ENCODE peak calls at places on chromosomes 7 and 10, in seven cellular contexts. N is Caco-2; L is Right ventricle myocardium superior; J is MCF 10A; P is CD8-positive, alpha-beta T cell; M is GM12892; Y is neural crest cell. I is an unnamed sample.

GRCh38 chr7:148156248-148156647 is 434.3 kb upstream of the C7orf33 start:
- DNase-seq in N (no peak), L (no peak), J (no peak), P (no peak), M (no peak), Y (no peak), I (no peak)

GRCh38 chr10:1120761-1121160 is 64.6 kb downstream of the WDR37 start:
- DNase-seq in N (no peak), L (no peak), J (no peak), P (no peak), M (no peak), Y (no peak), I (no peak)

GRCh38 chr10:61503051-61503450 is 49.9 kb upstream of the TMEM26 start:
- DNase-seq in N (no peak), L (no peak), J (no peak), P (no peak), M (no peak), Y (no peak), I (no peak)

GRCh38 chr10:93028881-93029280 is 31.7 kb upstream of the CYP26C1 start:
- DNase-seq in N (no peak), L (no peak), J (peak), P (no peak), M (no peak), Y (no peak), I (no peak)

GRCh38 chr7:47725031-47725780 is 143.3 kb upstream of the TNS3 start:
- DNase-seq in N (no peak), L (no peak), J (no peak), P (no peak), M (no peak), Y (no peak), I (peak)

GRCh38 chr10:75530337-75530736 is 98.9 kb downstream of the LRMDA start:
- DNase-seq in N (no peak), L (no peak), J (peak), P (no peak), M (no peak), Y (no peak), I (no peak)

GRCh38 chr7:71303566-71303965 is 171.6 kb downstream of the GALNT17 start:
- DNase-seq in N (no peak), L (no peak), J (no peak), P (no peak), M (no peak), Y (no peak), I (no peak)

GRCh38 chr10:86232646-86233045 is 133.9 kb downstream of the GRID1 start:
- DNase-seq in N (no peak), L (no peak), J (no peak), P (no peak), M (no peak), Y (no peak), I (no peak)

GRCh38 chr10:28090506-28090905 is 91.6 kb upstream of the ODAD2 start:
- DNase-seq in N (no peak), L (no peak), J (no peak), P (no peak), M (no peak), Y (no peak), I (no peak)

GRCh38 chr7:14902589-14902963 is at the start of gene DGKB:
- DNase-seq in N (no peak), L (peak), J (no peak), P (no peak), M (no peak), Y (peak), I (no peak)

GRCh38 chr10:73110345-73110849 is at the start of gene NUDT13:
- DNase-seq in N (peak), L (peak), J (peak), P (peak), M (peak), Y (peak), I (peak)

GRCh38 chr10:133275683-133276092 is 980 bp downstream of the ADAM8 start:
- DNase-seq in N (no peak), L (no peak), J (peak), P (peak), M (peak), Y (no peak), I (no peak)

GRCh38 chr10:5958077-5958476 is 19.3 kb downstream of the IL15RA start:
- DNase-seq in N (no peak), L (no peak), J (peak), P (no peak), M (no peak), Y (no peak), I (no peak)

GRCh38 chr10:137031-137430 is 1.8 kb downstream of the ZMYND11 start:
- DNase-seq in N (peak), L (no peak), J (peak), P (peak), M (peak), Y (no peak), I (peak)

GRCh38 chr7:134946260-134946659 is 40.0 kb upstream of the AGBL3 start:
- DNase-seq in N (no peak), L (no peak), J (peak), P (no peak), M (no peak), Y (no peak), I (no peak)

GRCh38 chr10:1070939-1071338 is 14.8 kb downstream of the WDR37 start:
- DNase-seq in N (peak), L (no peak), J (peak), P (no peak), M (no peak), Y (no peak), I (no peak)

GRCh38 chr10:132575320-132576201 is 38.0 kb downstream of the INPP5A start:
- DNase-seq in N (peak), L (peak), J (peak), P (no peak), M (no peak), Y (no peak), I (no peak)

GRCh38 chr7:127189074-127189473 is 63.7 kb downstream of the GRM8 start:
- DNase-seq in N (no peak), L (no peak), J (no peak), P (no peak), M (no peak), Y (no peak), I (no peak)

GRCh38 chr10:35232509-35232908 is 103.8 kb upstream of the CCNY start:
- DNase-seq in N (no peak), L (no peak), J (no peak), P (no peak), M (no peak), Y (no peak), I (no peak)

GRCh38 chr7:2609001-2609411 is 22.8 kb upstream of the TTYH3 start:
- DNase-seq in N (peak), L (no peak), J (peak), P (peak), M (peak), Y (peak), I (peak)

GRCh38 chr7:114345494-114345893 is 69.1 kb upstream of the FOXP2 start:
- DNase-seq in N (no peak), L (no peak), J (no peak), P (no peak), M (no peak), Y (no peak), I (no peak)

GRCh38 chr10:103894454-103894853 is 23.5 kb downstream of the STN1 start:
- DNase-seq in N (no peak), L (no peak), J (no peak), P (no peak), M (no peak), Y (no peak), I (no peak)

GRCh38 chr10:47340613-47341170 is 7.5 kb upstream of the RBP3 start:
- DNase-seq in N (peak), L (peak), J (peak), P (peak), M (peak), Y (peak), I (peak)

GRCh38 chr7:34748244-34749039 is 90.4 kb downstream of the NPSR1 start:
- DNase-seq in N (no peak), L (peak), J (peak), P (no peak), M (no peak), Y (no peak), I (peak)

GRCh38 chr10:60681103-60681502 is 97.2 kb upstream of the CDK1 start:
- DNase-seq in N (peak), L (no peak), J (no peak), P (no peak), M (no peak), Y (no peak), I (no peak)

GRCh38 chr7:120760050-120760449 is 97.9 kb downstream of the TSPAN12 start:
- DNase-seq in N (no peak), L (no peak), J (no peak), P (no peak), M (no peak), Y (no peak), I (no peak)

GRCh38 chr7:128407751-128408708 is 1.8 kb downstream of the IMPDH1 start:
- DNase-seq in N (no peak), L (no peak), J (no peak), P (no peak), M (no peak), Y (no peak), I (no peak)

GRCh38 chr10:30788307-30788706 is 158.8 kb upstream of the LYZL2 start:
- DNase-seq in N (no peak), L (no peak), J (peak), P (no peak), M (no peak), Y (no peak), I (no peak)

GRCh38 chr10:48602401-48603135 is 2.3 kb downstream of the ARHGAP22 start:
- DNase-seq in N (no peak), L (no peak), J (no peak), P (no peak), M (no peak), Y (no peak), I (no peak)

GRCh38 chr10:116417821-116418220 is 9.8 kb upstream of the PNLIPRP3 start:
- DNase-seq in N (no peak), L (no peak), J (peak), P (no peak), M (no peak), Y (no peak), I (no peak)

GRCh38 chr10:45471531-45472310 is 97.7 kb downstream of the ALOX5 start:
- DNase-seq in N (no peak), L (no peak), J (no peak), P (no peak), M (no peak), Y (no peak), I (no peak)

GRCh38 chr7:41187322-41187721 is 515.6 kb downstream of the INHBA start:
- DNase-seq in N (no peak), L (no peak), J (peak), P (no peak), M (no peak), Y (no peak), I (no peak)

GRCh38 chr7:151472644-151473380 is 32.9 kb upstream of the CRYGN start:
- DNase-seq in N (no peak), L (no peak), J (no peak), P (no peak), M (no peak), Y (no peak), I (no peak)

GRCh38 chr7:5633161-5634106 is 148.0 kb downstream of the RNF216 start:
- DNase-seq in N (no peak), L (peak), J (no peak), P (no peak), M (no peak), Y (no peak), I (no peak)

GRCh38 chr10:78912361-78913218 is 156.2 kb upstream of the ZMIZ1 start:
- DNase-seq in N (no peak), L (no peak), J (no peak), P (no peak), M (no peak), Y (no peak), I (no peak)

GRCh38 chr10:17432738-17433137 is 21.7 kb downstream of the ST8SIA6 start:
- DNase-seq in N (no peak), L (no peak), J (peak), P (no peak), M (no peak), Y (no peak), I (no peak)

GRCh38 chr7:33982425-33982786 is 77.1 kb downstream of the BMPER start:
- DNase-seq in N (no peak), L (no peak), J (peak), P (no peak), M (no peak), Y (no peak), I (peak)

I was measured in HuH-7.